ENCODE peak calls at places on chromosomes 4 and X, in six cellular contexts. One of them, this sample, is unnamed.

GRCh38 chrX:95885074-95885473 is 799.6 kb upstream of the DIAPH2 start:
- DNase-seq in ascending aorta: peak
- DNase-seq in choroid plexus epithelial cell: peak
- DNase-seq in mucosa of descending colon: no peak
- DNase-seq in small intestine: no peak
- DNase-seq in astrocyte of the cerebellum: peak
- DNase-seq in this sample: peak

GRCh38 chrX:17735396-17735795 is 1.9 kb upstream of the SCML1 start:
- DNase-seq in ascending aorta: no peak
- DNase-seq in choroid plexus epithelial cell: no peak
- DNase-seq in mucosa of descending colon: no peak
- DNase-seq in small intestine: peak
- DNase-seq in astrocyte of the cerebellum: no peak
- DNase-seq in this sample: no peak

GRCh38 chr4:77481856-77482255 is 123.8 kb upstream of the CXCL13 start:
- DNase-seq in ascending aorta: no peak
- DNase-seq in choroid plexus epithelial cell: no peak
- DNase-seq in mucosa of descending colon: no peak
- DNase-seq in small intestine: no peak
- DNase-seq in astrocyte of the cerebellum: no peak
- DNase-seq in this sample: no peak

GRCh38 chrX:68832101-68832416 is 3.2 kb downstream of the EFNB1 start:
- DNase-seq in ascending aorta: peak
- DNase-seq in choroid plexus epithelial cell: peak
- DNase-seq in mucosa of descending colon: peak
- DNase-seq in small intestine: peak
- DNase-seq in astrocyte of the cerebellum: peak
- DNase-seq in this sample: peak

GRCh38 chr4:74714731-74715130 is 79.6 kb downstream of the BTC start:
- DNase-seq in ascending aorta: no peak
- DNase-seq in choroid plexus epithelial cell: no peak
- DNase-seq in mucosa of descending colon: no peak
- DNase-seq in small intestine: no peak
- DNase-seq in astrocyte of the cerebellum: no peak
- DNase-seq in this sample: no peak

GRCh38 chrX:12421918-12422317 is 283.6 kb downstream of the FRMPD4 start:
- DNase-seq in ascending aorta: no peak
- DNase-seq in choroid plexus epithelial cell: no peak
- DNase-seq in mucosa of descending colon: no peak
- DNase-seq in small intestine: no peak
- DNase-seq in astrocyte of the cerebellum: no peak
- DNase-seq in this sample: no peak

GRCh38 chr4:119785963-119786362 is 157.4 kb upstream of the PDE5A start:
- DNase-seq in ascending aorta: no peak
- DNase-seq in choroid plexus epithelial cell: peak
- DNase-seq in mucosa of descending colon: no peak
- DNase-seq in small intestine: peak
- DNase-seq in astrocyte of the cerebellum: peak
- DNase-seq in this sample: no peak

GRCh38 chr4:92447265-92447905 is 143.6 kb downstream of the GRID2 start:
- DNase-seq in ascending aorta: no peak
- DNase-seq in choroid plexus epithelial cell: no peak
- DNase-seq in mucosa of descending colon: no peak
- DNase-seq in small intestine: no peak
- DNase-seq in astrocyte of the cerebellum: no peak
- DNase-seq in this sample: no peak

GRCh38 chr4:3817561-3817960 is 51.4 kb downstream of the ADRA2C start:
- DNase-seq in ascending aorta: no peak
- DNase-seq in choroid plexus epithelial cell: no peak
- DNase-seq in mucosa of descending colon: peak
- DNase-seq in small intestine: no peak
- DNase-seq in astrocyte of the cerebellum: no peak
- DNase-seq in this sample: no peak

GRCh38 chrX:9997041-9997440 is 29.9 kb downstream of the CLDN34 start:
- DNase-seq in ascending aorta: no peak
- DNase-seq in choroid plexus epithelial cell: no peak
- DNase-seq in mucosa of descending colon: no peak
- DNase-seq in small intestine: no peak
- DNase-seq in astrocyte of the cerebellum: no peak
- DNase-seq in this sample: no peak

GRCh38 chrX:38850807-38851533 is 49.7 kb downstream of the MID1IP1 start:
- DNase-seq in ascending aorta: no peak
- DNase-seq in choroid plexus epithelial cell: no peak
- DNase-seq in mucosa of descending colon: no peak
- DNase-seq in small intestine: no peak
- DNase-seq in astrocyte of the cerebellum: no peak
- DNase-seq in this sample: no peak

GRCh38 chr4:94341468-94341867 is 1.2 kb downstream of the HPGDS start:
- DNase-seq in ascending aorta: no peak
- DNase-seq in choroid plexus epithelial cell: peak
- DNase-seq in mucosa of descending colon: no peak
- DNase-seq in small intestine: no peak
- DNase-seq in astrocyte of the cerebellum: no peak
- DNase-seq in this sample: peak

GRCh38 chrX:45849261-45849660 is 648.6 kb upstream of the DIPK2B start:
- DNase-seq in ascending aorta: no peak
- DNase-seq in choroid plexus epithelial cell: peak
- DNase-seq in mucosa of descending colon: no peak
- DNase-seq in small intestine: peak
- DNase-seq in astrocyte of the cerebellum: peak
- DNase-seq in this sample: peak

GRCh38 chrX:153400146-153401132 is 711 bp downstream of the PNMA6E start:
- DNase-seq in ascending aorta: no peak
- DNase-seq in choroid plexus epithelial cell: peak
- DNase-seq in mucosa of descending colon: no peak
- DNase-seq in small intestine: peak
- DNase-seq in astrocyte of the cerebellum: no peak
- DNase-seq in this sample: no peak

GRCh38 chrX:23643020-23643419 is 24.3 kb upstream of the PRDX4 start:
- DNase-seq in ascending aorta: no peak
- DNase-seq in choroid plexus epithelial cell: no peak
- DNase-seq in mucosa of descending colon: no peak
- DNase-seq in small intestine: no peak
- DNase-seq in astrocyte of the cerebellum: no peak
- DNase-seq in this sample: no peak

GRCh38 chrX:77930581-77930980 is 20.1 kb downstream of the ATP7A start:
- DNase-seq in ascending aorta: no peak
- DNase-seq in choroid plexus epithelial cell: no peak
- DNase-seq in mucosa of descending colon: no peak
- DNase-seq in small intestine: no peak
- DNase-seq in astrocyte of the cerebellum: no peak
- DNase-seq in this sample: no peak

GRCh38 chr4:183966371-183966770 is 61.3 kb downstream of the STOX2 start:
- DNase-seq in ascending aorta: no peak
- DNase-seq in choroid plexus epithelial cell: no peak
- DNase-seq in mucosa of descending colon: no peak
- DNase-seq in small intestine: no peak
- DNase-seq in astrocyte of the cerebellum: no peak
- DNase-seq in this sample: no peak

GRCh38 chr4:12137556-12137955 is 708.9 kb upstream of the HS3ST1 start:
- DNase-seq in ascending aorta: no peak
- DNase-seq in choroid plexus epithelial cell: no peak
- DNase-seq in mucosa of descending colon: no peak
- DNase-seq in small intestine: no peak
- DNase-seq in astrocyte of the cerebellum: no peak
- DNase-seq in this sample: no peak

GRCh38 chrX:74902806-74903205 is 22.4 kb downstream of the NEXMIF start:
- DNase-seq in ascending aorta: no peak
- DNase-seq in choroid plexus epithelial cell: no peak
- DNase-seq in mucosa of descending colon: no peak
- DNase-seq in small intestine: no peak
- DNase-seq in astrocyte of the cerebellum: no peak
- DNase-seq in this sample: no peak

GRCh38 chr4:150363721-150364688 is 217.9 kb upstream of the MAB21L2 start:
- DNase-seq in ascending aorta: no peak
- DNase-seq in choroid plexus epithelial cell: peak
- DNase-seq in mucosa of descending colon: no peak
- DNase-seq in small intestine: no peak
- DNase-seq in astrocyte of the cerebellum: peak
- DNase-seq in this sample: no peak

GRCh38 chr4:145587088-145587487 is 32.1 kb upstream of the MMAA start:
- DNase-seq in ascending aorta: no peak
- DNase-seq in choroid plexus epithelial cell: no peak
- DNase-seq in mucosa of descending colon: no peak
- DNase-seq in small intestine: no peak
- DNase-seq in astrocyte of the cerebellum: no peak
- DNase-seq in this sample: no peak

GRCh38 chr4:96531836-96532235 is 691.9 kb downstream of the PDHA2 start:
- DNase-seq in ascending aorta: no peak
- DNase-seq in choroid plexus epithelial cell: no peak
- DNase-seq in mucosa of descending colon: no peak
- DNase-seq in small intestine: no peak
- DNase-seq in astrocyte of the cerebellum: no peak
- DNase-seq in this sample: no peak

GRCh38 chrX:71998836-71999509 is 88.3 kb downstream of the NHSL2 start:
- DNase-seq in ascending aorta: no peak
- DNase-seq in choroid plexus epithelial cell: no peak
- DNase-seq in mucosa of descending colon: no peak
- DNase-seq in small intestine: peak
- DNase-seq in astrocyte of the cerebellum: no peak
- DNase-seq in this sample: no peak

GRCh38 chr4:87078987-87079469 is 141.4 kb downstream of the KLHL8 start:
- DNase-seq in ascending aorta: peak
- DNase-seq in choroid plexus epithelial cell: peak
- DNase-seq in mucosa of descending colon: no peak
- DNase-seq in small intestine: no peak
- DNase-seq in astrocyte of the cerebellum: no peak
- DNase-seq in this sample: peak

GRCh38 chrX:99705696-99706095 is 704.4 kb downstream of the PCDH19 start:
- DNase-seq in ascending aorta: no peak
- DNase-seq in choroid plexus epithelial cell: no peak
- DNase-seq in mucosa of descending colon: no peak
- DNase-seq in small intestine: no peak
- DNase-seq in astrocyte of the cerebellum: no peak
- DNase-seq in this sample: no peak

GRCh38 chrX:112587194-112587593 is 92.5 kb downstream of the LHFPL1 start:
- DNase-seq in ascending aorta: no peak
- DNase-seq in choroid plexus epithelial cell: no peak
- DNase-seq in mucosa of descending colon: no peak
- DNase-seq in small intestine: no peak
- DNase-seq in astrocyte of the cerebellum: no peak
- DNase-seq in this sample: no peak
- H3K4me3 ChIP-seq in ascending aorta: no peak
- H3K4me3 ChIP-seq in choroid plexus epithelial cell: no peak
- H3K4me3 ChIP-seq in mucosa of descending colon: no peak
- H3K4me3 ChIP-seq in small intestine: no peak
- H3K4me3 ChIP-seq in astrocyte of the cerebellum: no peak
- H3K4me3 ChIP-seq in this sample: no peak

DNA sequence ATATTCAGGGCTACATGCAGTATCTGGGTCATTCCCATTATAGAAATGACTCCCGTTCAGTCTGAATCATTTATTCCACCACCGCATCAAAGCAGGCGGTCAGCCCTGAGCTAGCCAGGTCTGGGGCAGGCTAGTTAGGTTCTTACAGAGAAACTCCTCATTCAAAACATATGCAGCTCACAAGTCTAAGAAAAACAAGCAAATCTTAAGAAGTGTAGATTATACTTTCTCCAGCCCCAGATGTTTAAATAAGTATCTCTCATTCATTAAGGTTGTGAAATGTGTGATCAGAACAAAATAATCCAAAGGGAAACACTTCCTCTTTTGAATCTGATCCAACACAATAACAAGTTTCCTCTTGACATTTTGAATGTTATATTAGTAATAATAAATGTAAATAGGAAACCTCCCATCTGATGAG is 441.9 kb downstream of the INPP4B start:
- DNase-seq in ascending aorta: peak
- DNase-seq in choroid plexus epithelial cell: peak
- DNase-seq in mucosa of descending colon: no peak
- DNase-seq in small intestine: no peak
- DNase-seq in astrocyte of the cerebellum: no peak
- DNase-seq in this sample: no peak
- H3K4me3 ChIP-seq in ascending aorta: peak
- H3K4me3 ChIP-seq in choroid plexus epithelial cell: peak
- H3K4me3 ChIP-seq in mucosa of descending colon: no peak
- H3K4me3 ChIP-seq in small intestine: no peak
- H3K4me3 ChIP-seq in astrocyte of the cerebellum: peak
- H3K4me3 ChIP-seq in this sample: peak

GRCh38 chr4:177632481-177632880 is 190.2 kb upstream of the AGA start:
- DNase-seq in ascending aorta: no peak
- DNase-seq in choroid plexus epithelial cell: peak
- DNase-seq in mucosa of descending colon: no peak
- DNase-seq in small intestine: no peak
- DNase-seq in astrocyte of the cerebellum: peak
- DNase-seq in this sample: no peak
- H3K4me3 ChIP-seq in ascending aorta: no peak
- H3K4me3 ChIP-seq in choroid plexus epithelial cell: no peak
- H3K4me3 ChIP-seq in mucosa of descending colon: no peak
- H3K4me3 ChIP-seq in small intestine: no peak
- H3K4me3 ChIP-seq in astrocyte of the cerebellum: no peak
- H3K4me3 ChIP-seq in this sample: no peak

DNA sequence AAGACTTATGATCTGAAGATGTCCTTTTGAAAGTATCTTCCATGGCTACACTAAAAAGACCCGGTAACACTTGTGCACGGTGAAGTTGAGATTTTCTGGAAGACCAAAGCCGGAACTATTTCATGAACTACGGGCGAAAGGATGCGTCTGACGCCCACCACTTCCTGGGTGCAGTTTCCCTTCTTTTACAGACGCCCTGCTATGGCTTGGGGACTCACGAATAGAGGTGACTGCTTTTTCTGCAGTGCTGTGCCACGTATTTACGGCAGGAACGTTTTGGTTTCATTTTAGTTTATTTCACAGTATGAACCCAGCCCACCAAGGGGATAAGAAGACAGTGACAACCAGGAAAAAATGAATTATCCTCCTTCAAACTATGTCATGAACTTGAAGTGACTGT is 180.4 kb downstream of the AFAP1 start:
- DNase-seq in ascending aorta: no peak
- DNase-seq in choroid plexus epithelial cell: no peak
- DNase-seq in mucosa of descending colon: peak
- DNase-seq in small intestine: peak
- DNase-seq in astrocyte of the cerebellum: no peak
- DNase-seq in this sample: no peak
- H3K4me3 ChIP-seq in ascending aorta: no peak
- H3K4me3 ChIP-seq in choroid plexus epithelial cell: no peak
- H3K4me3 ChIP-seq in mucosa of descending colon: no peak
- H3K4me3 ChIP-seq in small intestine: no peak
- H3K4me3 ChIP-seq in astrocyte of the cerebellum: no peak
- H3K4me3 ChIP-seq in this sample: no peak